ENCODE peak calls at places on chromosomes 3 and 15, in seven cellular contexts. X, Q, I, W, L, Z and E are unnamed samples.

GRCh38 chr15:45391746-45392711 is 13.7 kb upstream of the GATM start:
- DNase-seq in X (no peak), Q (no peak), I (no peak), W (peak), L (no peak), Z (no peak), E (no peak)

GRCh38 chr15:77440378-77440999 is 19.8 kb downstream of the HMG20A start:
- DNase-seq in X (no peak), Q (no peak), I (peak), W (peak), L (peak), Z (peak), E (no peak)

GRCh38 chr3:53478166-53478830 is 16.1 kb upstream of the CACNA1D start:
- DNase-seq in X (no peak), Q (no peak), I (no peak), W (no peak), L (no peak), Z (no peak), E (no peak)

GRCh38 chr3:38084969-38085942 is 46.2 kb downstream of the DLEC1 start:
- DNase-seq in X (no peak), Q (no peak), I (no peak), W (no peak), L (no peak), Z (no peak), E (no peak)

GRCh38 chr3:182490601-182491485 is 302.5 kb upstream of the ATP11B start:
- DNase-seq in X (no peak), Q (no peak), I (no peak), W (peak), L (peak), Z (peak), E (peak)

GRCh38 chr3:170539886-170540285 is 46.0 kb downstream of the SLC7A14 start:
- DNase-seq in X (no peak), Q (no peak), I (no peak), W (no peak), L (no peak), Z (no peak), E (no peak)

GRCh38 chr15:40930430-40931299 is 1.5 kb downstream of the DLL4 start:
- DNase-seq in X (no peak), Q (peak), I (peak), W (no peak), L (peak), Z (peak), E (peak)

GRCh38 chr15:68376447-68377060 is 55.4 kb downstream of the ITGA11 start:
- DNase-seq in X (no peak), Q (no peak), I (no peak), W (no peak), L (no peak), Z (no peak), E (no peak)

GRCh38 chr3:133532951-133533350 is 40.5 kb upstream of the CDV3 start:
- DNase-seq in X (no peak), Q (no peak), I (peak), W (no peak), L (peak), Z (peak), E (no peak)

GRCh38 chr3:45010718-45011355 is 15.3 kb upstream of the CLEC3B start:
- DNase-seq in X (no peak), Q (no peak), I (peak), W (no peak), L (peak), Z (peak), E (no peak)

GRCh38 chr15:41866263-41866703 is 27.6 kb downstream of the SPTBN5 start:
- DNase-seq in X (no peak), Q (no peak), I (no peak), W (no peak), L (no peak), Z (no peak), E (no peak)

GRCh38 chr3:18190646-18191045 is 234.5 kb downstream of the SATB1 start:
- DNase-seq in X (no peak), Q (no peak), I (no peak), W (no peak), L (no peak), Z (no peak), E (no peak)

GRCh38 chr3:103136621-103137020 is 701.8 kb downstream of the ZPLD1 start:
- DNase-seq in X (no peak), Q (no peak), I (no peak), W (no peak), L (no peak), Z (no peak), E (no peak)

GRCh38 chr3:63809607-63810006 is 9.5 kb upstream of the C3orf49 start:
- DNase-seq in X (no peak), Q (no peak), I (peak), W (no peak), L (peak), Z (peak), E (no peak)

GRCh38 chr15:41494190-41494921 is 682 bp downstream of the ITPKA start:
- DNase-seq in X (no peak), Q (no peak), I (no peak), W (peak), L (no peak), Z (peak), E (no peak)